ENCODE peak calls at places on chromosomes 13 and 19, in six cellular contexts. One of them, this sample, is unnamed. For H3K4me1, the result is how much of the 10 kb centered on the place peaks cover.

GRCh38 chr19:14107581-14108461 is 9.7 kb downstream of the PRKACA start:
- DNase-seq in colonic mucosa: no peak
- DNase-seq in SJSA1: no peak
- DNase-seq in thoracic aorta: no peak
- DNase-seq in HCT116: no peak
- DNase-seq in aorta: peak
- DNase-seq in this sample: no peak

GRCh38 chr19:13187419-13187818 is 37.2 kb downstream of the IER2 start:
- DNase-seq in colonic mucosa: no peak
- DNase-seq in SJSA1: no peak
- DNase-seq in thoracic aorta: no peak
- DNase-seq in HCT116: no peak
- DNase-seq in aorta: no peak
- DNase-seq in this sample: no peak

GRCh38 chr19:30880551-30880950 is 468.7 kb downstream of the TSHZ3 start:
- DNase-seq in colonic mucosa: no peak
- DNase-seq in SJSA1: no peak
- DNase-seq in thoracic aorta: no peak
- DNase-seq in HCT116: no peak
- DNase-seq in aorta: no peak
- DNase-seq in this sample: no peak

GRCh38 chr13:50129923-50130685 is 114.9 kb downstream of the KCNRG start:
- DNase-seq in colonic mucosa: peak
- DNase-seq in SJSA1: peak
- DNase-seq in thoracic aorta: no peak
- DNase-seq in HCT116: no peak
- DNase-seq in aorta: peak
- DNase-seq in this sample: peak

GRCh38 chr13:98384739-98385138 is 192.2 kb downstream of the STK24 start:
- DNase-seq in colonic mucosa: no peak
- DNase-seq in SJSA1: peak
- DNase-seq in thoracic aorta: no peak
- DNase-seq in HCT116: no peak
- DNase-seq in aorta: no peak
- DNase-seq in this sample: no peak

GRCh38 chr19:57351867-57352266 is 796 bp downstream of the ZNF304 start:
- DNase-seq in colonic mucosa: no peak
- DNase-seq in SJSA1: peak
- DNase-seq in thoracic aorta: no peak
- DNase-seq in HCT116: no peak
- DNase-seq in aorta: no peak
- DNase-seq in this sample: no peak

GRCh38 chr19:42208612-42209011 is 8.9 kb downstream of the DEDD2 start:
- DNase-seq in colonic mucosa: no peak
- DNase-seq in SJSA1: no peak
- DNase-seq in thoracic aorta: no peak
- DNase-seq in HCT116: no peak
- DNase-seq in aorta: peak
- DNase-seq in this sample: peak

GRCh38 chr19:11699931-11700794 is 38.6 kb downstream of the ZNF823 start:
- DNase-seq in colonic mucosa: peak
- DNase-seq in SJSA1: peak
- DNase-seq in thoracic aorta: no peak
- DNase-seq in HCT116: peak
- DNase-seq in aorta: no peak
- DNase-seq in this sample: no peak

GRCh38 chr13:49356224-49356623 is 87.6 kb downstream of the CAB39L start:
- DNase-seq in colonic mucosa: no peak
- DNase-seq in SJSA1: peak
- DNase-seq in thoracic aorta: no peak
- DNase-seq in HCT116: no peak
- DNase-seq in aorta: no peak
- DNase-seq in this sample: no peak

GRCh38 chr13:28719656-28720055 is 886 bp upstream of the SLC46A3 start:
- DNase-seq in colonic mucosa: no peak
- DNase-seq in SJSA1: peak
- DNase-seq in thoracic aorta: no peak
- DNase-seq in HCT116: no peak
- DNase-seq in aorta: no peak
- DNase-seq in this sample: no peak

GRCh38 chr13:26694609-26695359 is 65.8 kb downstream of the GPR12 start:
- DNase-seq in colonic mucosa: no peak
- DNase-seq in SJSA1: no peak
- DNase-seq in thoracic aorta: no peak
- DNase-seq in HCT116: no peak
- DNase-seq in aorta: no peak
- DNase-seq in this sample: no peak

GRCh38 chr19:1102407-1103106 is 1.2 kb upstream of the GPX4 start:
- DNase-seq in colonic mucosa: peak
- DNase-seq in SJSA1: peak
- DNase-seq in thoracic aorta: peak
- DNase-seq in HCT116: peak
- DNase-seq in aorta: no peak
- DNase-seq in this sample: no peak

GRCh38 chr13:23510979-23511735 is 59.1 kb upstream of the TNFRSF19 start:
- DNase-seq in colonic mucosa: no peak
- DNase-seq in SJSA1: no peak
- DNase-seq in thoracic aorta: no peak
- DNase-seq in HCT116: peak
- DNase-seq in aorta: no peak
- DNase-seq in this sample: peak

GRCh38 chr13:32191452-32191998 is 123.6 kb downstream of the ZAR1L start:
- DNase-seq in colonic mucosa: no peak
- DNase-seq in SJSA1: no peak
- DNase-seq in thoracic aorta: no peak
- DNase-seq in HCT116: no peak
- DNase-seq in aorta: no peak
- DNase-seq in this sample: no peak

GRCh38 chr13:32060319-32060924 is 28.8 kb downstream of the FRY start:
- DNase-seq in colonic mucosa: no peak
- DNase-seq in SJSA1: no peak
- DNase-seq in thoracic aorta: no peak
- DNase-seq in HCT116: no peak
- DNase-seq in aorta: no peak
- DNase-seq in this sample: no peak

GRCh38 chr13:38381840-38382239 is 32.2 kb downstream of the UFM1 start:
- DNase-seq in colonic mucosa: no peak
- DNase-seq in SJSA1: no peak
- DNase-seq in thoracic aorta: no peak
- DNase-seq in HCT116: no peak
- DNase-seq in aorta: no peak
- DNase-seq in this sample: no peak

GRCh38 chr13:74098077-74098476 is 36.1 kb downstream of the KLF12 start:
- DNase-seq in colonic mucosa: no peak
- DNase-seq in SJSA1: no peak
- DNase-seq in thoracic aorta: no peak
- DNase-seq in HCT116: no peak
- DNase-seq in aorta: no peak
- DNase-seq in this sample: no peak

GRCh38 chr13:40580566-40581276 is 85.7 kb downstream of the FOXO1 start:
- DNase-seq in colonic mucosa: no peak
- DNase-seq in SJSA1: no peak
- DNase-seq in thoracic aorta: no peak
- DNase-seq in HCT116: no peak
- DNase-seq in aorta: no peak
- DNase-seq in this sample: no peak

GRCh38 chr19:45349430-45349941 is 8.9 kb downstream of the KLC3 start:
- DNase-seq in colonic mucosa: no peak
- DNase-seq in SJSA1: no peak
- DNase-seq in thoracic aorta: no peak
- DNase-seq in HCT116: no peak
- DNase-seq in aorta: no peak
- DNase-seq in this sample: no peak

GRCh38 chr19:2578391-2578826 is 102.5 kb downstream of the GADD45B start:
- DNase-seq in colonic mucosa: peak
- DNase-seq in SJSA1: peak
- DNase-seq in thoracic aorta: no peak
- DNase-seq in HCT116: no peak
- DNase-seq in aorta: peak
- DNase-seq in this sample: peak

GRCh38 chr19:16441661-16442071 is 30.1 kb downstream of the EPS15L1 start:
- DNase-seq in colonic mucosa: peak
- DNase-seq in SJSA1: no peak
- DNase-seq in thoracic aorta: no peak
- DNase-seq in HCT116: no peak
- DNase-seq in aorta: no peak
- DNase-seq in this sample: no peak

GRCh38 chr19:16446108-16447014 is 25.4 kb downstream of the EPS15L1 start:
- DNase-seq in colonic mucosa: no peak
- DNase-seq in SJSA1: no peak
- DNase-seq in thoracic aorta: no peak
- DNase-seq in HCT116: no peak
- DNase-seq in aorta: no peak
- DNase-seq in this sample: no peak

GRCh38 chr19:16444273-16444597 is 27.5 kb downstream of the EPS15L1 start:
- DNase-seq in colonic mucosa: no peak
- DNase-seq in SJSA1: no peak
- DNase-seq in thoracic aorta: no peak
- DNase-seq in HCT116: no peak
- DNase-seq in aorta: no peak
- DNase-seq in this sample: no peak

GRCh38 chr19:16445238-16446107 is 26.3 kb downstream of the EPS15L1 start:
- DNase-seq in colonic mucosa: no peak
- DNase-seq in SJSA1: peak
- DNase-seq in thoracic aorta: no peak
- DNase-seq in HCT116: no peak
- DNase-seq in aorta: no peak
- DNase-seq in this sample: no peak

DNA sequence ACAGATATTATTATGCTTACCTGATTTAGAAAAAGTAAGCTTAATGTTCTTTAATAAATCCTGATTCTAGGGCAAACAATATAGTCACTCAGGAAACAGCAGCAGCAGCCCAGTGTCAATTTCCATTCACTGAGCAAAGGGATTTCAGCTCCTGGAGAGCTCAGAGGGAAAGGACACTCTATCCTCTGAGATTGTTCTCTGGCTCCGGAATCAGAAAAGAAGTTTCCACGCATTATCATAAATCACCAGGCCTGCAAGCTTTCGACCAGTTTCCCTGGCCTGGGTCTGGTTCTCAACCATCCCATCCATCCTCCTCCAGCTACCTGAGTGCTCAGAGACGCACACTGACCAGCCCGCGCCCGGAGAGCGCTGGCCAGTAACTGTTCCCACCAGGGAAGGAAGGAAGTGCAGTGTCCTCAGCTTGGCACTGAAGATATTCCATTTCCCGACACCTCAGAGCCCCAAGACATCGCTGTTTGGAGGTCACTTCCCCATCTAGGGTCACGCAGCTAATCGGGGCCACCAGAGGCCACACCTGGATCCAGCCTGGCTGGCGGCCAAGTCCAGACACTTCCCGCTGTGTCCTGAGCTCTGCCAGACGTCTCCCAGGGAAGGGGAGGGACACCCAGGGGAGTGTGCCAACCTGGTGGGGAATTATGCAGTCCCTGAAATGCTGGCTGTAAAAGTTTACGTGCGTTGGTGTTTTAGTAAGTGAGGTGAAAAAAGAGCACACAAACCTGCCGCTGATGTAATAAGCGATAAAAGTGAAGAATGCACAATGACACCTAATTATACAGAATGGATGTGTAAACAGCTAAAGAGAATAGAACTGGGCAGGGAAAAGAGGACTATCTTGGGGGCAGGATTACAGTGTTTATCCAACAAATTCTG is 29.1 kb downstream of the EPS15L1 start:
- DNase-seq in colonic mucosa: peak
- DNase-seq in SJSA1: no peak
- DNase-seq in thoracic aorta: no peak
- DNase-seq in HCT116: no peak
- DNase-seq in aorta: no peak
- DNase-seq in this sample: peak
- H3K4me3 ChIP-seq in colonic mucosa: no peak
- H3K4me3 ChIP-seq in SJSA1: no peak
- H3K4me3 ChIP-seq in thoracic aorta: no peak
- H3K4me3 ChIP-seq in HCT116: no peak
- H3K4me3 ChIP-seq in aorta: no peak
- H3K4me3 ChIP-seq in this sample: no peak

GRCh38 chr19:49331616-49332055 is 3.6 kb upstream of the CD37 start:
- DNase-seq in colonic mucosa: peak
- DNase-seq in SJSA1: peak
- DNase-seq in thoracic aorta: no peak
- DNase-seq in HCT116: peak
- DNase-seq in aorta: peak
- DNase-seq in this sample: no peak
- H3K4me1 ChIP-seq in colonic mucosa: under half
- H3K4me1 ChIP-seq in SJSA1: under half
- H3K4me1 ChIP-seq in thoracic aorta: under half
- H3K4me1 ChIP-seq in HCT116: under half
- H3K4me1 ChIP-seq in aorta: under half
- H3K4me1 ChIP-seq in this sample: under half

GRCh38 chr19:38250428-38250820 is 5.8 kb downstream of the PPP1R14A start:
- DNase-seq in colonic mucosa: no peak
- DNase-seq in SJSA1: no peak
- DNase-seq in thoracic aorta: no peak
- DNase-seq in HCT116: no peak
- DNase-seq in aorta: no peak
- DNase-seq in this sample: no peak

GRCh38 chr19:38252935-38253691 is 3.1 kb downstream of the PPP1R14A start:
- DNase-seq in colonic mucosa: no peak
- DNase-seq in SJSA1: no peak
- DNase-seq in thoracic aorta: peak
- DNase-seq in HCT116: no peak
- DNase-seq in aorta: peak
- DNase-seq in this sample: no peak

GRCh38 chr19:38252385-38252784 is 3.8 kb downstream of the PPP1R14A start:
- DNase-seq in colonic mucosa: no peak
- DNase-seq in SJSA1: no peak
- DNase-seq in thoracic aorta: no peak
- DNase-seq in HCT116: no peak
- DNase-seq in aorta: no peak
- DNase-seq in this sample: no peak

GRCh38 chr19:38250821-38251563 is 5.2 kb downstream of the PPP1R14A start:
- DNase-seq in colonic mucosa: peak
- DNase-seq in SJSA1: no peak
- DNase-seq in thoracic aorta: peak
- DNase-seq in HCT116: no peak
- DNase-seq in aorta: peak
- DNase-seq in this sample: peak

GRCh38 chr19:38251564-38252051 is 4.6 kb downstream of the PPP1R14A start:
- DNase-seq in colonic mucosa: no peak
- DNase-seq in SJSA1: no peak
- DNase-seq in thoracic aorta: no peak
- DNase-seq in HCT116: no peak
- DNase-seq in aorta: peak
- DNase-seq in this sample: no peak
- H3K4me3 ChIP-seq in colonic mucosa: no peak
- H3K4me3 ChIP-seq in SJSA1: no peak
- H3K4me3 ChIP-seq in thoracic aorta: peak
- H3K4me3 ChIP-seq in HCT116: no peak
- H3K4me3 ChIP-seq in aorta: peak
- H3K4me3 ChIP-seq in this sample: no peak

GRCh38 chr19:52735734-52736133 is 890 bp upstream of the ZNF611 start:
- DNase-seq in colonic mucosa: peak
- DNase-seq in SJSA1: no peak
- DNase-seq in thoracic aorta: no peak
- DNase-seq in HCT116: no peak
- DNase-seq in aorta: peak
- DNase-seq in this sample: peak

GRCh38 chr19:52739576-52739975 is 4.7 kb upstream of the ZNF611 start:
- DNase-seq in colonic mucosa: no peak
- DNase-seq in SJSA1: no peak
- DNase-seq in thoracic aorta: no peak
- DNase-seq in HCT116: no peak
- DNase-seq in aorta: no peak
- DNase-seq in this sample: no peak

GRCh38 chr19:52734893-52735661 is at the start of gene ZNF611:
- DNase-seq in colonic mucosa: peak
- DNase-seq in SJSA1: peak
- DNase-seq in thoracic aorta: peak
- DNase-seq in HCT116: peak
- DNase-seq in aorta: peak
- DNase-seq in this sample: peak

GRCh38 chr19:52734340-52734892 is 428 bp downstream of the ZNF611 start:
- DNase-seq in colonic mucosa: no peak
- DNase-seq in SJSA1: no peak
- DNase-seq in thoracic aorta: no peak
- DNase-seq in HCT116: no peak
- DNase-seq in aorta: peak
- DNase-seq in this sample: no peak
- H3K4me1 ChIP-seq in colonic mucosa: under half
- H3K4me1 ChIP-seq in SJSA1: under half
- H3K4me1 ChIP-seq in thoracic aorta: under half
- H3K4me1 ChIP-seq in HCT116: under half
- H3K4me1 ChIP-seq in aorta: under half
- H3K4me1 ChIP-seq in this sample: under half

This sample was measured in mucosa of descending colon.